ENCODE peak calls at places on chromosomes 7 and 10, in ten cellular contexts. K is adrenal gland; O is fibroblast of mammary gland; F is kidney epithelial cell; R is PC-9; Z is choroid plexus epithelial cell; M is right atrium auricular region; E is aorta; N is transverse colon; X is effector memory CD4-positive, alpha-beta T cell. Q is an unnamed sample.

GRCh38 chr7:93185303-93186027 is 37.3 kb upstream of the SAMD9L start:
- DNase-seq in K (no peak), O (peak; percentile 17), F (no peak), R (no peak), Z (peak; percentile 21), M (no peak), E (no peak), N (no peak), X (no peak), Q (no peak)

GRCh38 chr7:17302575-17303142 is 4.2 kb downstream of the AHR start:
- DNase-seq in K (no peak), O (peak; percentile 83), F (no peak), R (no peak), Z (peak; percentile 70), M (no peak), E (no peak), N (no peak), X (no peak), Q (no peak)

GRCh38 chr10:21340341-21340740 is 185.1 kb downstream of the SKIDA1 start:
- DNase-seq in K (no peak), O (peak; percentile 54), F (no peak), R (peak; percentile 82), Z (peak; percentile 23), M (no peak), E (no peak), N (no peak), X (no peak), Q (no peak)

GRCh38 chr7:30177186-30177585 is 42.4 kb downstream of the MTURN start:
- DNase-seq in K (no peak), O (no peak), F (no peak), R (no peak), Z (no peak), M (no peak), E (no peak), N (no peak), X (no peak), Q (no peak)

GRCh38 chr7:43164757-43165156 is 52.3 kb downstream of the HECW1 start:
- DNase-seq in K (peak; percentile 30), O (peak; percentile 99), F (peak; percentile 70), R (no peak), Z (peak; percentile 99), M (no peak), E (no peak), N (no peak), X (no peak), Q (no peak)

GRCh38 chr10:88372051-88372450 is 211.1 kb downstream of the RNLS start:
- DNase-seq in K (no peak), O (no peak), F (no peak), R (no peak), Z (no peak), M (no peak), E (no peak), N (no peak), X (no peak), Q (no peak)

GRCh38 chr10:24897326-24897926 is 55.0 kb downstream of the PRTFDC1 start:
- DNase-seq in K (no peak), O (no peak), F (no peak), R (peak; percentile 64), Z (peak; percentile 60), M (no peak), E (no peak), N (no peak), X (no peak), Q (no peak)

GRCh38 chr10:28087675-28088351 is 88.9 kb upstream of the ODAD2 start:
- DNase-seq in K (no peak), O (peak; percentile 90), F (no peak), R (no peak), Z (peak; percentile 93), M (no peak), E (no peak), N (no peak), X (no peak), Q (no peak)

GRCh38 chr7:68691261-68692216 is 906.7 kb upstream of the AUTS2 start:
- DNase-seq in K (peak; percentile 81), O (peak; percentile 92), F (peak; percentile 81), R (peak; percentile 96), Z (peak; percentile 43), M (no peak), E (no peak), N (no peak), X (no peak), Q (no peak)

GRCh38 chr7:47901542-47901941 is 46.7 kb downstream of the PKD1L1 start:
- DNase-seq in K (no peak), O (peak; percentile 50), F (peak; percentile 39), R (peak; percentile 90), Z (peak; percentile 42), M (no peak), E (no peak), N (no peak), X (no peak), Q (no peak)

GRCh38 chr10:49153115-49153514 is 19.3 kb upstream of the FAM170B start:
- DNase-seq in K (no peak), O (no peak), F (no peak), R (no peak), Z (no peak), M (no peak), E (no peak), N (no peak), X (no peak), Q (no peak)

GRCh38 chr10:100183482-100183881 is 2.3 kb downstream of the ERLIN1 start:
- DNase-seq in K (no peak), O (peak; percentile 44), F (no peak), R (peak; percentile 94), Z (peak; percentile 46), M (no peak), E (no peak), N (peak; percentile 47), X (no peak), Q (peak; percentile 40)

GRCh38 chr7:32890553-32891045 is 961 bp downstream of the KBTBD2 start:
- DNase-seq in K (no peak), O (peak; percentile 81), F (no peak), R (peak; percentile 69), Z (peak; percentile 87), M (no peak), E (no peak), N (peak; percentile 33), X (peak; percentile 49), Q (no peak)

GRCh38 chr10:103040424-103040823 is 122.3 kb downstream of the CNNM2 start:
- DNase-seq in K (no peak), O (peak; percentile 27), F (no peak), R (no peak), Z (peak; percentile 49), M (no peak), E (no peak), N (no peak), X (no peak), Q (no peak)

DNA sequence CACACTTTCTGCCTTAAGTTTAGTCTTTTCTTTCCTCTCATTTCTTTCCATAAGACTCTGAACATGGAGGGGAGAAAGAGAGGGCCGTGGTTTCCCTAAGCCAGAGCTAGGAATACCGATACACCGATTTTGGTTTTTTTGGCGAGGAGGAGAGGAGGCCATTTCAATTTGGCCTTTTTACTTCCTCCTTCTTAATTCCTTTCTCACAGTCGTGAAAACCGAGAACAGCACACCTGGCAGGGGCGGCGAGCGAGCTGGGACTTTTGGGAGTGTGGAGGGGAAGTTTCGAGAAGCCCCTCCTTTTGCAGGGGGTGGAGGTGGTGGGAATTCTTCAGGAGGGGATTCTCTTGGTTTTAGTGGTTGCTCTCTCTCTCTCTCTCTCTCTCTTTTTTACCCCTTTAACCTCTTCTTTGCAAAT is 6.2 kb downstream of the GATA3 start:
- DNase-seq in K (no peak), O (no peak), F (no peak), R (no peak), Z (no peak), M (no peak), E (no peak), N (no peak), X (no peak), Q (no peak)
- H3K4me3 ChIP-seq in K (no peak overlapping the region), O (no peak overlapping the region), F (no peak overlapping the region), R (no peak overlapping the region), Z (no peak overlapping the region), M (no peak overlapping the region), E (no peak overlapping the region), N (no peak overlapping the region), X (peak overlapping the region; percentile 39), Q (no peak overlapping the region)

GRCh38 chr7:28270536-28270935 is 89.9 kb upstream of the JAZF1 start:
- DNase-seq in K (no peak), O (no peak), F (no peak), R (no peak), Z (no peak), M (no peak), E (no peak), N (no peak), X (no peak), Q (no peak)
- H3K4me3 ChIP-seq in K (no peak overlapping the region), O (no peak overlapping the region), F (no peak overlapping the region), R (no peak overlapping the region), Z (no peak overlapping the region), M (no peak overlapping the region), E (no peak overlapping the region), N (no peak overlapping the region), X (no peak overlapping the region), Q (no peak overlapping the region)

GRCh38 chr10:71161429-71161828 is 50.9 kb upstream of the UNC5B start:
- DNase-seq in K (no peak), O (peak; percentile 4), F (no peak), R (peak; percentile 86), Z (peak; percentile 47), M (no peak), E (no peak), N (no peak), X (no peak), Q (no peak)

GRCh38 chr10:71158902-71159301 is 53.5 kb upstream of the UNC5B start:
- DNase-seq in K (no peak), O (no peak), F (no peak), R (no peak), Z (no peak), M (no peak), E (no peak), N (no peak), X (no peak), Q (no peak)

GRCh38 chr10:71157435-71157834 is 54.9 kb upstream of the UNC5B start:
- DNase-seq in K (no peak), O (no peak), F (no peak), R (no peak), Z (no peak), M (no peak), E (no peak), N (no peak), X (no peak), Q (no peak)

GRCh38 chr10:71158251-71158650 is 54.1 kb upstream of the UNC5B start:
- DNase-seq in K (no peak), O (no peak), F (no peak), R (no peak), Z (no peak), M (no peak), E (no peak), N (no peak), X (no peak), Q (no peak)

DNA sequence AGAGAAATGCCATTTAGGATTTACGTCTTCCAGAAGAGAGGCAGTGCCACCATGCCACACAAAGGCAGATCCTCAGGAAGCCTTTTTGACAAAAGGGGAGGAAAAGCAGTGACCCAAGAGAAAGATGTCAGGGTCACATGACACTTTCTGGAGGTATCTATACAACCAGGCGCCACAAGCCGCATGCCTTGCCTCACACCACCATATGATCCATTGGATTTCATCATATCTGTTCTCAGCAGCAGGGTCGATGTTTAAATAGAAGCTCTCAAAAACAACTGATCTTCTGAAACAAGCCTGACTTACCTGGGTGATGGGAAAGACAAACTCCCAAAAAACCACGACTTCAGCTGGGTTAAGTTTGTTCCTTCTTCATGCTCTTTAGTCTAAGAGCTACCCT is 52.5 kb upstream of the UNC5B start:
- DNase-seq in K (no peak), O (no peak), F (no peak), R (no peak), Z (no peak), M (no peak), E (no peak), N (no peak), X (no peak), Q (no peak)
- H3K4me3 ChIP-seq in K (no peak overlapping the region), O (no peak overlapping the region), F (no peak overlapping the region), R (no peak overlapping the region), Z (no peak overlapping the region), M (no peak overlapping the region), E (no peak overlapping the region), N (no peak overlapping the region), X (no peak overlapping the region), Q (no peak overlapping the region)

GRCh38 chr10:35327770-35328403 is 8.4 kb upstream of the CCNY start:
- DNase-seq in K (no peak), O (no peak), F (no peak), R (no peak), Z (no peak), M (no peak), E (no peak), N (no peak), X (no peak), Q (no peak)
- H3K4me3 ChIP-seq in K (no peak overlapping the region), O (no peak overlapping the region), F (no peak overlapping the region), R (no peak overlapping the region), Z (no peak overlapping the region), M (no peak overlapping the region), E (no peak overlapping the region), N (no peak overlapping the region), X (no peak overlapping the region), Q (no peak overlapping the region)

Q was measured in LNCaP clone FGC.